ENCODE peak calls at places on chromosomes 11 and 22, in ten cellular contexts. B is EH; R is right cardiac atrium; A is stimulated activated CD4-positive, alpha-beta T cell treated with anti-CD3 and anti-CD28 coated beads, Interleukin-4, amount 100 ng/mL, for 4 hours; G is DMS153; J is NCI-H1417; Y is GM19239; V is neural crest cell; H is heart right ventricle; O is BJ. S is an unnamed sample.

GRCh38 chr11:35487532-35488078 is 37.8 kb downstream of the PAMR1 start:
- DNase-seq in B (peak), R (peak), A (no peak), G (no peak), J (peak), Y (no peak), V (peak), H (peak), O (no peak), S (no peak)

GRCh38 chr22:24414523-24414922 is 12.9 kb upstream of the ADORA2A start:
- DNase-seq in B (no peak), R (no peak), A (no peak), G (no peak), J (no peak), Y (no peak), V (no peak), H (no peak), O (no peak), S (no peak)

GRCh38 chr11:2752204-2752772 is 52.5 kb upstream of the KCNQ1OT1 start:
- DNase-seq in B (peak), R (no peak), A (no peak), G (no peak), J (no peak), Y (no peak), V (no peak), H (no peak), O (no peak), S (no peak)

GRCh38 chr22:47294222-47294532 is 531.7 kb downstream of the TBC1D22A start:
- DNase-seq in B (peak), R (no peak), A (no peak), G (no peak), J (no peak), Y (no peak), V (no peak), H (no peak), O (peak), S (no peak)

GRCh38 chr11:45267660-45268340 is 18.3 kb downstream of the SYT13 start:
- DNase-seq in B (no peak), R (peak), A (no peak), G (no peak), J (no peak), Y (no peak), V (no peak), H (no peak), O (no peak), S (no peak)

GRCh38 chr11:93444671-93445073 is 98.5 kb downstream of the SMCO4 start:
- DNase-seq in B (no peak), R (no peak), A (peak), G (peak), J (peak), Y (no peak), V (peak), H (no peak), O (no peak), S (no peak)

GRCh38 chr22:25942126-25942988 is 200.4 kb downstream of the MYO18B start:
- DNase-seq in B (no peak), R (no peak), A (no peak), G (no peak), J (no peak), Y (no peak), V (no peak), H (peak), O (no peak), S (peak)

GRCh38 chr11:100004541-100004940 is 682.5 kb upstream of the ARHGAP42 start:
- DNase-seq in B (no peak), R (no peak), A (no peak), G (no peak), J (no peak), Y (no peak), V (no peak), H (no peak), O (no peak), S (no peak)

GRCh38 chr11:63622318-63622717 is 8.1 kb upstream of the PLAAT3 start:
- DNase-seq in B (no peak), R (no peak), A (no peak), G (peak), J (peak), Y (no peak), V (no peak), H (no peak), O (no peak), S (no peak)

GRCh38 chr11:57318178-57318577 is 6.6 kb downstream of the TNKS1BP1 start:
- DNase-seq in B (no peak), R (peak), A (no peak), G (no peak), J (no peak), Y (no peak), V (no peak), H (peak), O (no peak), S (no peak)

GRCh38 chr11:74318241-74318932 is 6.9 kb upstream of the P4HA3 start:
- DNase-seq in B (peak), R (no peak), A (no peak), G (no peak), J (no peak), Y (no peak), V (no peak), H (no peak), O (no peak), S (no peak)

GRCh38 chr11:131688056-131688693 is 317.8 kb downstream of the NTM start:
- DNase-seq in B (peak), R (peak), A (peak), G (peak), J (peak), Y (peak), V (peak), H (peak), O (no peak), S (no peak)

GRCh38 chr11:113082501-113082900 is 121.3 kb downstream of the NCAM1 start:
- DNase-seq in B (no peak), R (no peak), A (no peak), G (peak), J (peak), Y (no peak), V (no peak), H (no peak), O (no peak), S (no peak)

GRCh38 chr22:27756212-27756660 is 45.3 kb downstream of the MN1 start:
- DNase-seq in B (no peak), R (no peak), A (no peak), G (no peak), J (no peak), Y (no peak), V (no peak), H (no peak), O (no peak), S (no peak)

GRCh38 chr22:19848298-19849224 is 6.1 kb downstream of the GNB1L start:
- DNase-seq in B (peak), R (peak), A (no peak), G (no peak), J (no peak), Y (no peak), V (no peak), H (no peak), O (no peak), S (no peak)

GRCh38 chr11:116715383-116715782 is 57.4 kb downstream of the BUD13 start:
- DNase-seq in B (no peak), R (no peak), A (no peak), G (no peak), J (no peak), Y (no peak), V (no peak), H (no peak), O (no peak), S (no peak)

GRCh38 chr22:45418056-45418769 is 4.7 kb downstream of the RIBC2 start:
- DNase-seq in B (no peak), R (no peak), A (no peak), G (no peak), J (no peak), Y (no peak), V (no peak), H (no peak), O (no peak), S (no peak)

GRCh38 chr22:47610281-47610680 is 847.8 kb downstream of the TBC1D22A start:
- DNase-seq in B (no peak), R (no peak), A (no peak), G (no peak), J (no peak), Y (no peak), V (no peak), H (no peak), O (no peak), S (no peak)

GRCh38 chr11:47750725-47751124 is 16.4 kb downstream of the FNBP4 start:
- DNase-seq in B (no peak), R (no peak), A (no peak), G (no peak), J (no peak), Y (no peak), V (no peak), H (no peak), O (no peak), S (no peak)

GRCh38 chr11:57491371-57492061 is 24.0 kb downstream of the SLC43A1 start:
- DNase-seq in B (peak), R (peak), A (peak), G (no peak), J (peak), Y (no peak), V (peak), H (no peak), O (no peak), S (no peak)

GRCh38 chr11:131912127-131912526 is 541.7 kb downstream of the NTM start:
- DNase-seq in B (no peak), R (no peak), A (no peak), G (no peak), J (peak), Y (no peak), V (no peak), H (no peak), O (no peak), S (no peak)

GRCh38 chr22:23237841-23238240 is 57.5 kb downstream of the BCR start:
- DNase-seq in B (no peak), R (no peak), A (peak), G (no peak), J (peak), Y (no peak), V (no peak), H (no peak), O (no peak), S (no peak)

GRCh38 chr11:102283088-102283487 is 34.2 kb upstream of the BIRC3 start:
- DNase-seq in B (peak), R (no peak), A (no peak), G (no peak), J (no peak), Y (no peak), V (no peak), H (no peak), O (no peak), S (no peak)

GRCh38 chr22:19783531-19784395 is 23.2 kb downstream of the TBX1 start:
- DNase-seq in B (no peak), R (peak), A (no peak), G (no peak), J (no peak), Y (no peak), V (no peak), H (no peak), O (no peak), S (no peak)

GRCh38 chr11:96038046-96038445 is 114.1 kb upstream of the MTMR2 start:
- DNase-seq in B (no peak), R (no peak), A (no peak), G (no peak), J (no peak), Y (no peak), V (no peak), H (no peak), O (no peak), S (no peak)

GRCh38 chr11:94700631-94701030 is 67.5 kb upstream of the AMOTL1 start:
- DNase-seq in B (peak), R (no peak), A (no peak), G (no peak), J (no peak), Y (no peak), V (no peak), H (no peak), O (peak), S (no peak)

GRCh38 chr22:45061332-45061731 is 51.5 kb upstream of the PHF21B start:
- DNase-seq in B (no peak), R (no peak), A (no peak), G (no peak), J (no peak), Y (no peak), V (no peak), H (no peak), O (no peak), S (no peak)

GRCh38 chr22:27879923-27880322 is 39.1 kb downstream of the PITPNB start:
- DNase-seq in B (peak), R (no peak), A (no peak), G (no peak), J (no peak), Y (no peak), V (peak), H (no peak), O (no peak), S (no peak)

GRCh38 chr11:66882540-66882939 is 25.7 kb downstream of the LRFN4 start:
- DNase-seq in B (no peak), R (peak), A (no peak), G (no peak), J (no peak), Y (no peak), V (no peak), H (no peak), O (no peak), S (no peak)

GRCh38 chr22:49918911-49919881 is 762 bp downstream of the CRELD2 start:
- DNase-seq in B (no peak), R (peak), A (no peak), G (no peak), J (no peak), Y (no peak), V (no peak), H (no peak), O (no peak), S (no peak)

GRCh38 chr22:42066133-42066761 is 4.4 kb downstream of the NAGA start:
- DNase-seq in B (no peak), R (no peak), A (no peak), G (no peak), J (no peak), Y (no peak), V (no peak), H (no peak), O (no peak), S (no peak)

S was measured in D721Med.